ENCODE peak calls at places on chromosome 22, in seven cellular contexts. B is mesenchymal stem cell, U is IMR-90, S is neuronal stem cell, N is mesendoderm, E is H1, O is trophoblast cell. I is an unnamed sample.

GRCh38 chr22:32791056-32791455 is 10.4 kb upstream of the TIMP3 start:
- DNase-seq in B (no peak), U (no peak), S (no peak), N (no peak), E (no peak), O (no peak), I (no peak)

GRCh38 chr22:42208362-42208761 is 62.1 kb downstream of the TCF20 start:
- DNase-seq in B (no peak), U (no peak), S (no peak), N (no peak), E (no peak), O (peak; percentile 46), I (no peak)

GRCh38 chr22:22463855-22464540 is 44.5 kb downstream of the ZNF280B start:
- DNase-seq in B (peak; percentile 53), U (peak; percentile 57), S (peak; percentile 82), N (peak; percentile 70), E (no peak), O (peak; percentile 86), I (peak; percentile 59)

GRCh38 chr22:39414886-39415285 is 15.3 kb downstream of the TAB1 start:
- DNase-seq in B (no peak), U (no peak), S (no peak), N (no peak), E (no peak), O (no peak), I (no peak)

GRCh38 chr22:27032121-27032761 is 374.9 kb downstream of the MIAT start:
- DNase-seq in B (no peak), U (no peak), S (no peak), N (peak; percentile 83), E (peak; percentile 33), O (no peak), I (peak; percentile 82)

GRCh38 chr22:22720201-22720723 is 75.8 kb downstream of the GGTLC2 start:
- DNase-seq in B (peak; percentile 22), U (peak; percentile 34), S (peak; percentile 21), N (peak; percentile 87), E (no peak), O (peak; percentile 69), I (peak; percentile 73)

GRCh38 chr22:30474683-30475424 is 3.0 kb upstream of the SEC14L3 start:
- DNase-seq in B (no peak), U (no peak), S (no peak), N (peak; percentile 64), E (no peak), O (no peak), I (peak; percentile 45)

GRCh38 chr22:39234157-39234793 is 10.5 kb downstream of the PDGFB start:
- DNase-seq in B (peak; percentile 66), U (no peak), S (peak; percentile 63), N (peak; percentile 85), E (no peak), O (peak; percentile 71), I (no peak)

GRCh38 chr22:35317680-35318290 is 18.1 kb downstream of the TOM1 start:
- DNase-seq in B (no peak), U (no peak), S (no peak), N (no peak), E (no peak), O (no peak), I (no peak)

GRCh38 chr22:23110190-23110921 is 31.4 kb downstream of the RSPH14 start:
- DNase-seq in B (no peak), U (no peak), S (no peak), N (no peak), E (no peak), O (no peak), I (no peak)

GRCh38 chr22:46500201-46500600 is 37.2 kb downstream of the CELSR1 start:
- DNase-seq in B (no peak), U (no peak), S (peak; percentile 92), N (peak; percentile 97), E (peak; percentile 54), O (no peak), I (peak; percentile 91)

GRCh38 chr22:44342347-44342956 is 29.7 kb upstream of the SHISAL1 start:
- DNase-seq in B (no peak), U (no peak), S (no peak), N (no peak), E (no peak), O (no peak), I (no peak)
- H3K79me1 ChIP-seq in B (no peaks in the 10 kb centered on the region), U (no peaks in the 10 kb centered on the region), S (no peaks in the 10 kb centered on the region), N (no peaks in the 10 kb centered on the region), E (no peaks in the 10 kb centered on the region), O (no peaks in the 10 kb centered on the region), I (no peaks in the 10 kb centered on the region)

GRCh38 chr22:41023299-41023623 is 69.1 kb upstream of the EP300 start:
- DNase-seq in B (no peak), U (no peak), S (no peak), N (no peak), E (no peak), O (no peak), I (no peak)
- H3K18ac ChIP-seq in B (peak overlapping the region; percentile 29), U (peak overlapping the region; percentile 42), S (no peak overlapping the region), N (no peak overlapping the region), E (peak overlapping the region; percentile 97), O (no peak overlapping the region), I (peak overlapping the region; percentile 42)

DNA sequence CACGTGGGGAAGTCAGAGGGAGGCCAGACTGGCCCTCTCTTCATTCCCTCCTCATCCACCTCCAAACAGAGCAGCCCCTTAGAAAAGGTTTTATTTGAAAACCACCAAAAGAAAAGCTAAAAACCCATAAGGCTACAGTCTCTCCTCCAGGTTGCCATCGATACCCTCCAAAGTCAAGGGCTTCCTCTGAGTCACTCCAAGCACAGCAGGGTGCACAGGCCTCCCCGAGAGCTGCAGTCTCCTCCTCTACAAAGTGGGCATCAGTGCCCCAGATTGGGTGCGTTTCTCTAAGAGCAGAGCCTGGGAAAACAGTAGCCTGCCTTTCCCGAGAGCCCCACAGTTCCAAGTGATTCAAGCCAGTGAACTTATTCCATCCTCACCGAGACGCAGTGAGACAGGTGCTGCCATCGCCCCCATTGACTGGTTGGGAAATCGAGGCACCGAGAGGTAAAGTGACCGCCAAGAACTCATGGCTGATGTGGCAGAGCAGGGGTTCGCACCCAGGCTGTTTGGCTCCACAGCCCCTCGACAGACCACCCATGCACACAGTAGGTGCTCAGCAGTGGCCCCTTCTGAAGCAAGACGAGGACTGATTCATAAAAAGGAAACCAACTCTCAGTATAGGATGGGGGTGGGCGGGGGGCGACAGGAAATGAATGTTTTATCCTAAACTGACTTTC is 91.7 kb upstream of the SHISAL1 start:
- DNase-seq in B (no peak), U (no peak), S (no peak), N (no peak), E (no peak), O (no peak), I (no peak)
- H3K79me1 ChIP-seq in B (no peaks in the 10 kb centered on the region), U (no peaks in the 10 kb centered on the region), S (peaks cover 4% of the 10 kb centered on the region), N (no peaks in the 10 kb centered on the region), E (no peaks in the 10 kb centered on the region), O (no peaks in the 10 kb centered on the region), I (no peaks in the 10 kb centered on the region)

GRCh38 chr22:50146440-50147228 is 23.9 kb upstream of the PANX2 start:
- DNase-seq in B (no peak), U (peak; percentile 71), S (no peak), N (peak; percentile 25), E (no peak), O (peak; percentile 61), I (no peak)
- H3K18ac ChIP-seq in B (no peak overlapping the region), U (no peak overlapping the region), S (peak overlapping the region; percentile 91), N (no peak overlapping the region), E (no peak overlapping the region), O (no peak overlapping the region), I (no peak overlapping the region)

GRCh38 chr22:36926309-36926708 is 12.9 kb downstream of the CSF2RB start:
- DNase-seq in B (no peak), U (no peak), S (no peak), N (no peak), E (no peak), O (peak; percentile 72), I (no peak)

GRCh38 chr22:36926721-36927435 is 13.4 kb downstream of the CSF2RB start:
- DNase-seq in B (no peak), U (no peak), S (no peak), N (no peak), E (no peak), O (peak; percentile 97), I (no peak)

GRCh38 chr22:36928181-36928580 is 14.8 kb downstream of the CSF2RB start:
- DNase-seq in B (no peak), U (no peak), S (no peak), N (no peak), E (no peak), O (no peak), I (no peak)

GRCh38 chr22:36928826-36929535 is 15.6 kb downstream of the CSF2RB start:
- DNase-seq in B (no peak), U (no peak), S (no peak), N (peak; percentile 11), E (no peak), O (peak; percentile 95), I (peak; percentile 31)

DNA sequence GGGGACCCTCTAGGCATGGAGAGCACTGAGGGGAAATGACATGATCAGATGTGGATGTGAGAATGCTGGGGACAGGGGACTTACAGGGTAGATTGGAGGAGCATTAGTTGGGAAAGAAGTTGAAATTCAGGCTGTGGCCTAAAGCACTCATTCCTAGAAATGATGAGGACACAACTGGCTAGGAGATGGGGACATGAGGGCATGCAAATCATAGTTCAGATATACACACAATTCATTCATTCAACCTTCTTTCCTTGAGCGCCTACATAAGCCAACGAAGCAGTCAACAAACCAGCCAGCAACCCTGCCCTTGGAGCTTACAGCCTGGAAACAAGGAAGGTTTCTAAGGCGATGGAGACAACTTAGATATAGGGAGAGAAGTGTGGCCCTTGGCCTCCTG is 14.2 kb downstream of the CSF2RB start:
- DNase-seq in B (no peak), U (no peak), S (no peak), N (no peak), E (no peak), O (peak; percentile 80), I (no peak)
- H3K79me1 ChIP-seq in B (no peaks in the 10 kb centered on the region), U (no peaks in the 10 kb centered on the region), S (no peaks in the 10 kb centered on the region), N (no peaks in the 10 kb centered on the region), E (no peaks in the 10 kb centered on the region), O (peaks cover 37% of the 10 kb centered on the region), I (no peaks in the 10 kb centered on the region)

DNA sequence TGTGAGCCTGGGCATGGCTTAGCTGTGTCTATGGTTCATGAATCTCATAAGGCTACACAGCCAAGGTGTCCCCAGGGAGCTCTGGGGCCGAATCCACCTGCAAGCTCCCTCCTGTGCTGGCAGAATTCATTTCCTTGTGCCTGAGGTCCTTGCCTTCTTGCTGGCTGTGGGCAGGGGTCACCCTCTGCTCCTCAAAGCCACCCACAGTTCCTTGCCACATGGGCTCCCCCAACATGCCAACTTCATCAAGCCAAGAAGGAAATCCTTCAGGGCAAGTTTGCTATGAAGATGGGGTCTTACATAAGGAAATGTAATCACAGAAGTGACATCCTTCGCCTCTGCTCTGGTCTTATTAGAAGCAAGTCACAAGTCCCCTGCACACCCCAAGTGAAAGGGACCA is 24.8 kb downstream of the LARGE1 start:
- DNase-seq in B (no peak), U (no peak), S (no peak), N (no peak), E (no peak), O (no peak), I (no peak)
- H3K18ac ChIP-seq in B (no peak overlapping the region), U (no peak overlapping the region), S (no peak overlapping the region), N (no peak overlapping the region), E (peak overlapping the region; percentile 42), O (no peak overlapping the region), I (no peak overlapping the region)

GRCh38 chr22:19716829-19717105 is 2.5 kb downstream of the SEPTIN5 start:
- DNase-seq in B (no peak), U (no peak), S (no peak), N (no peak), E (no peak), O (no peak), I (no peak)
- H3K79me1 ChIP-seq in B (peaks cover 4% of the 10 kb centered on the region), U (no peaks in the 10 kb centered on the region), S (peaks cover 8% of the 10 kb centered on the region), N (no peaks in the 10 kb centered on the region), E (no peaks in the 10 kb centered on the region), O (no peaks in the 10 kb centered on the region), I (no peaks in the 10 kb centered on the region)

GRCh38 chr22:37526376-37526775 is 7.2 kb upstream of the CARD10 start:
- DNase-seq in B (no peak), U (no peak), S (no peak), N (no peak), E (no peak), O (no peak), I (no peak)
- H3K18ac ChIP-seq in B (peak overlapping the region; percentile 61), U (no peak overlapping the region), S (no peak overlapping the region), N (no peak overlapping the region), E (no peak overlapping the region), O (no peak overlapping the region), I (no peak overlapping the region)

I was measured in H9.